ENCODE peak calls at places on chromosomes 11 and 22, in ten cellular contexts. E is GM06990, M is Peyer's patch, G is mucosa of descending colon, P is HCT116, V is psoas muscle, X is sigmoid colon, F is PC-3, K is fibroblast of lung, A is K562. R is an unnamed sample.
A peak's percentile ranks its signal among the peaks of the same experiment; 100 is the strongest.

GRCh38 chr11:65872555-65873279 is at the start of gene EFEMP2:
- DNase-seq in E (no peak), M (no peak), G (no peak), P (no peak), V (peak; percentile 55), X (peak; percentile 83), F (no peak), K (peak; percentile 56), A (peak; percentile 44), R (no peak)

GRCh38 chr11:45089251-45089650 is 57.2 kb upstream of the PRDM11 start:
- DNase-seq in E (no peak), M (no peak), G (peak; percentile 49), P (no peak), V (peak; percentile 87), X (peak; percentile 94), F (peak; percentile 80), K (peak; percentile 99), A (no peak), R (no peak)

GRCh38 chr11:93775289-93775688 is 8.8 kb upstream of the MED17 start:
- DNase-seq in E (no peak), M (no peak), G (peak; percentile 16), P (peak; percentile 18), V (no peak), X (no peak), F (peak; percentile 48), K (no peak), A (peak; percentile 42), R (no peak)

GRCh38 chr11:95563173-95563572 is 226.4 kb downstream of the FAM76B start:
- DNase-seq in E (no peak), M (no peak), G (no peak), P (no peak), V (no peak), X (no peak), F (no peak), K (peak; percentile 35), A (no peak), R (no peak)

GRCh38 chr11:70703141-70704052 is 305.1 kb downstream of the CTTN start:
- DNase-seq in E (no peak), M (no peak), G (no peak), P (no peak), V (no peak), X (no peak), F (no peak), K (no peak), A (no peak), R (no peak)

GRCh38 chr11:117819096-117820040 is 5.2 kb downstream of the FXYD2 start:
- DNase-seq in E (peak; percentile 50), M (no peak), G (peak; percentile 86), P (peak; percentile 70), V (peak; percentile 69), X (peak; percentile 82), F (peak; percentile 86), K (peak; percentile 54), A (peak; percentile 59), R (no peak)

GRCh38 chr11:123381817-123382554 is 48.1 kb upstream of the GRAMD1B start:
- DNase-seq in E (peak; percentile 75), M (no peak), G (no peak), P (no peak), V (no peak), X (no peak), F (no peak), K (no peak), A (no peak), R (no peak)

GRCh38 chr11:85086511-85087284 is 540.4 kb downstream of the DLG2 start:
- DNase-seq in E (no peak), M (no peak), G (no peak), P (no peak), V (no peak), X (no peak), F (peak; percentile 99), K (peak; percentile 59), A (no peak), R (no peak)

GRCh38 chr11:28860898-28861297 is 752.7 kb downstream of the METTL15 start:
- DNase-seq in E (no peak), M (no peak), G (no peak), P (peak; percentile 13), V (no peak), X (no peak), F (peak; percentile 70), K (peak; percentile 53), A (no peak), R (no peak)

GRCh38 chr22:20885557-20886323 is 26.9 kb downstream of the SNAP29 start:
- DNase-seq in E (peak; percentile 31), M (peak; percentile 39), G (peak; percentile 90), P (peak; percentile 58), V (peak; percentile 82), X (peak; percentile 89), F (peak; percentile 78), K (peak; percentile 73), A (peak; percentile 98), R (no peak)

GRCh38 chr11:12494699-12495098 is 117.3 kb downstream of the PARVA start:
- DNase-seq in E (no peak), M (no peak), G (no peak), P (no peak), V (no peak), X (no peak), F (no peak), K (peak; percentile 89), A (no peak), R (no peak)

GRCh38 chr11:12499071-12499470 is 121.7 kb downstream of the PARVA start:
- DNase-seq in E (no peak), M (no peak), G (no peak), P (no peak), V (no peak), X (no peak), F (no peak), K (no peak), A (no peak), R (no peak)

GRCh38 chr11:12502041-12502440 is 124.7 kb downstream of the PARVA start:
- DNase-seq in E (no peak), M (no peak), G (no peak), P (no peak), V (no peak), X (no peak), F (no peak), K (peak; percentile 83), A (no peak), R (no peak)

GRCh38 chr11:12497431-12497830 is 120.1 kb downstream of the PARVA start:
- DNase-seq in E (no peak), M (no peak), G (no peak), P (no peak), V (no peak), X (no peak), F (no peak), K (no peak), A (no peak), R (no peak)

DNA sequence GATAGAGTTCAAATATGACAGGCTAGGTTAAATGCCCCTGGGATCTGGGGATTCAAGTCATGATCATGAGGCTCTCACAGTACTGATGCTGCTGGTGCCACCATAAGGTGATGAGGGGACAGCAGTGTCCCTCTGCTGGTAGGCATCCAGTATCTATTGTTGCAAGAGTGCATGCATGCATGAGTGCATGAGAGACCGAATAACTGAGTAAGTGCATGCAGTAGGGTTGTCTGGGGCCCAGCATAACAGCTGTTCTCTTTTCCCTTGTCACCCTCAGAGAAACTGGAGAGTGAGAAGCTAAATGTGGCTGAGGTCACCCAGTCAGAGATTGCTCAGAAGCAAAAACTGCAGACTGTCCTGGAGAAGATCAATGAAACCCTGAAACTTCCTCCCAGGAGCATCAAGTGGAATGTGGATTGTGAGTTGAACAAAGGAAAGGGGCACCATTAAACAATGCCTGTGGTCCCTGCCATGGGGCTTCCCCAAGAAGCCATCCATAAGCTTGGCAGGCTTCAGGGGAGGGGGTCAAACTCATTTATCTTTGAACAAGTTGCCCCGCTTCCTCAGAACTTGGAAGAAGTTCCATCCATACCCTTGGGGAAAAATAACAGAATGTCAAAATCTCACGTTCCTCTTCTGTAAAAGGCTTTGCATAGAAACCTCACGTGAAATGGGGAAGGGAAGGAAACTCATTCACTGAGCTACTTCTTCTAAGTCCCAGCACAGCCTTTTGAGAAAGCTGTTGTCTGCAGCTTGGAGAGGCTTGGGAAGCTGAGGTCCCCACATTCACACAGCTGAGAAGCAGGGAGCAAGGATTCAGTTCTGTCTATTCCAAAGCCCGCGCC is 119.0 kb downstream of the PARVA start:
- DNase-seq in E (no peak), M (no peak), G (no peak), P (peak; percentile 18), V (no peak), X (no peak), F (no peak), K (peak; percentile 32), A (no peak), R (no peak)
- TF ChIP-seq CTCF in E (no peak), M (no peak), G (no peak), P (peak; percentile 50), V (peak; percentile 6), X (no peak), F (peak; percentile 44), K (no peak), A (no peak), R (no peak)

DNA sequence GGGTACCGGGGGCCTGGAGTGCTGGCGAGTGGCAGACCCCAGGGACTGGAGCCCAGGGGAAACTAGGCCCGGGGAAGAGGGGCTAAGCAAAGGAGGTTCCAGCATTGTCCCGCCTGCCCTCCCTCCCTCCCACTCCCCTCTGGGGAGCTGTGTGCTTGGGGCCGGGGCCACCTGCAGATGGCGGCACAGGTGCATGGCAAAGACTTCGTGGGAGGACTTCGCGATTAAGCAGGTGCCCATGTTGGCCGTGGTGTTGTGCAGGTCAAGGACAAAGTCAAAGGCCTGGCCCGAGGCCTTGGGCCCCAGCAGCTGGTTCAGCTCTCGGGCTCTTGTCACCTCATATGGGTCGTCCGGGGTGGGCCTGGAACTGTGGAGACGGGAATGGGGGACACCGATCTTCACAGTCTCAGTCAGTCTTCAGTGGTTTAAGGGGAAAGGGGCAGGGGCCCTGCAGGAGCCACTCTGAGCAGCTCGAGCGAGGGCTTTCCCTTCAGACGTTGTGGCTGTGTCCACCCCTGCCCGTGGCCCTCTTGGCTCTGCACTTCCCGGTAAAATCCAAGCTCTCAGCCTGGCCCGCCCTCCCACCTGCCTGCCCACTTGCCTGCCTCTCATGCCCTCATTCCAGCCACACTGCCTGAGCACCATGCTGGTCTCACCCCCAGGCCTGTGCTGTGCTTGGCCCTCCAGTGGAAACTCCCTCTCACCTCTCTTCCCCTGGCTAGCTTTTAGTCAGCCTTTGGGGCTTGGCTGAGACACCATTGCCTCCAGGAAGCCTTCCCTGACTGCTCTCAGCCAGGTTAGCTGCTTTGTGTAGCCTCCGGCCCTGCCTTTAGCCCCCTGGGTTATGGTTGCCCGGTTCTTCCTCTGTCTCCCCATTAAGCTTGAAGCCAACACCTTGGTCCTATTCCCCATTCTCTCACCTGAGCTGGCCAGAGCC is 4.7 kb downstream of the ACY3 start:
- DNase-seq in E (peak; percentile 52), M (no peak), G (no peak), P (no peak), V (no peak), X (no peak), F (no peak), K (no peak), A (no peak), R (no peak)
- H3K36me3 ChIP-seq in E (no peaks in the 10 kb centered on the region), M (no peaks in the 10 kb centered on the region), G (no peaks in the 10 kb centered on the region), P (no peaks in the 10 kb centered on the region), V (no peaks in the 10 kb centered on the region), X (no peaks in the 10 kb centered on the region), F (no peaks in the 10 kb centered on the region), K (no peaks in the 10 kb centered on the region), A (no peaks in the 10 kb centered on the region), R (no peaks in the 10 kb centered on the region)

GRCh38 chr11:132373405-132374141 is 1003.2 kb downstream of the NTM start:
- DNase-seq in E (no peak), M (no peak), G (no peak), P (no peak), V (no peak), X (no peak), F (no peak), K (no peak), A (no peak), R (no peak)
- TF ChIP-seq CTCF in E (no peak), M (no peak), G (no peak), P (no peak), V (no peak), X (no peak), F (no peak), K (no peak), A (no peak), R (no peak)

GRCh38 chr22:23184100-23184763 is 3.9 kb downstream of the BCR start:
- DNase-seq in E (no peak), M (no peak), G (no peak), P (no peak), V (no peak), X (no peak), F (no peak), K (no peak), A (no peak), R (no peak)
- H3K36me3 ChIP-seq in E (peaks cover 5% of the 10 kb centered on the region), M (no peaks in the 10 kb centered on the region), G (no peaks in the 10 kb centered on the region), P (no peaks in the 10 kb centered on the region), V (no peaks in the 10 kb centered on the region), X (no peaks in the 10 kb centered on the region), F (no peaks in the 10 kb centered on the region), K (no peaks in the 10 kb centered on the region), A (peaks cover 64% of the 10 kb centered on the region), R (no peaks in the 10 kb centered on the region)